ENCODE peak calls at places on chromosomes 6 and 20, in seven cellular contexts. One of them, this sample, is unnamed.

GRCh38 chr6:110341671-110342304 is 16.4 kb downstream of the METTL24 start:
- DNase-seq in lower leg skin: no peak
- DNase-seq in BE2C: peak
- DNase-seq in OCI-LY7: peak
- DNase-seq in A549: peak
- DNase-seq in foreskin fibroblast: no peak
- DNase-seq in small intestine: peak
- DNase-seq in this sample: peak

GRCh38 chr6:17656092-17656491 is 50.6 kb downstream of the NUP153 start:
- DNase-seq in lower leg skin: no peak
- DNase-seq in BE2C: no peak
- DNase-seq in OCI-LY7: no peak
- DNase-seq in A549: no peak
- DNase-seq in foreskin fibroblast: no peak
- DNase-seq in small intestine: no peak
- DNase-seq in this sample: no peak

GRCh38 chr6:116764961-116765841 is at the start of gene FAM162B:
- DNase-seq in lower leg skin: no peak
- DNase-seq in BE2C: no peak
- DNase-seq in OCI-LY7: no peak
- DNase-seq in A549: no peak
- DNase-seq in foreskin fibroblast: no peak
- DNase-seq in small intestine: no peak
- DNase-seq in this sample: peak

GRCh38 chr20:47343007-47343472 is 13.5 kb downstream of the ZMYND8 start:
- DNase-seq in lower leg skin: no peak
- DNase-seq in BE2C: no peak
- DNase-seq in OCI-LY7: no peak
- DNase-seq in A549: no peak
- DNase-seq in foreskin fibroblast: no peak
- DNase-seq in small intestine: no peak
- DNase-seq in this sample: no peak

GRCh38 chr20:14444106-14444505 is 106.7 kb upstream of the FLRT3 start:
- DNase-seq in lower leg skin: no peak
- DNase-seq in BE2C: no peak
- DNase-seq in OCI-LY7: no peak
- DNase-seq in A549: no peak
- DNase-seq in foreskin fibroblast: peak
- DNase-seq in small intestine: no peak
- DNase-seq in this sample: no peak

GRCh38 chr20:44646023-44646640 is 5.4 kb downstream of the ADA start:
- DNase-seq in lower leg skin: no peak
- DNase-seq in BE2C: no peak
- DNase-seq in OCI-LY7: peak
- DNase-seq in A549: no peak
- DNase-seq in foreskin fibroblast: no peak
- DNase-seq in small intestine: no peak
- DNase-seq in this sample: peak

GRCh38 chr6:52157301-52157930 is 28.8 kb upstream of the IL17A start:
- DNase-seq in lower leg skin: no peak
- DNase-seq in BE2C: no peak
- DNase-seq in OCI-LY7: no peak
- DNase-seq in A549: no peak
- DNase-seq in foreskin fibroblast: peak
- DNase-seq in small intestine: no peak
- DNase-seq in this sample: no peak

GRCh38 chr20:32946629-32947028 is 57.6 kb downstream of the SUN5 start:
- DNase-seq in lower leg skin: no peak
- DNase-seq in BE2C: no peak
- DNase-seq in OCI-LY7: no peak
- DNase-seq in A549: no peak
- DNase-seq in foreskin fibroblast: no peak
- DNase-seq in small intestine: no peak
- DNase-seq in this sample: no peak

GRCh38 chr6:53294095-53294494 is 54.7 kb downstream of the ELOVL5 start:
- DNase-seq in lower leg skin: no peak
- DNase-seq in BE2C: peak
- DNase-seq in OCI-LY7: peak
- DNase-seq in A549: no peak
- DNase-seq in foreskin fibroblast: no peak
- DNase-seq in small intestine: no peak
- DNase-seq in this sample: peak

GRCh38 chr6:39493174-39493573 is 170.7 kb upstream of the KCNK16 start:
- DNase-seq in lower leg skin: no peak
- DNase-seq in BE2C: no peak
- DNase-seq in OCI-LY7: no peak
- DNase-seq in A549: no peak
- DNase-seq in foreskin fibroblast: no peak
- DNase-seq in small intestine: no peak
- DNase-seq in this sample: no peak
- H3K4me3 ChIP-seq in lower leg skin: no peak
- H3K4me3 ChIP-seq in BE2C: no peak
- H3K4me3 ChIP-seq in OCI-LY7: no peak
- H3K4me3 ChIP-seq in A549: no peak
- H3K4me3 ChIP-seq in foreskin fibroblast: no peak
- H3K4me3 ChIP-seq in small intestine: no peak
- H3K4me3 ChIP-seq in this sample: no peak

GRCh38 chr6:128518531-128519131 is 1.8 kb downstream of the PTPRK start:
- DNase-seq in lower leg skin: no peak
- DNase-seq in BE2C: no peak
- DNase-seq in OCI-LY7: no peak
- DNase-seq in A549: no peak
- DNase-seq in foreskin fibroblast: no peak
- DNase-seq in small intestine: no peak
- DNase-seq in this sample: no peak

GRCh38 chr6:128516514-128516898 is 3.9 kb downstream of the PTPRK start:
- DNase-seq in lower leg skin: no peak
- DNase-seq in BE2C: peak
- DNase-seq in OCI-LY7: no peak
- DNase-seq in A549: no peak
- DNase-seq in foreskin fibroblast: no peak
- DNase-seq in small intestine: peak
- DNase-seq in this sample: peak

GRCh38 chr6:128517124-128517523 is 3.3 kb downstream of the PTPRK start:
- DNase-seq in lower leg skin: no peak
- DNase-seq in BE2C: no peak
- DNase-seq in OCI-LY7: no peak
- DNase-seq in A549: no peak
- DNase-seq in foreskin fibroblast: no peak
- DNase-seq in small intestine: no peak
- DNase-seq in this sample: no peak

GRCh38 chr6:128513878-128514277 is 6.5 kb downstream of the PTPRK start:
- DNase-seq in lower leg skin: no peak
- DNase-seq in BE2C: no peak
- DNase-seq in OCI-LY7: no peak
- DNase-seq in A549: no peak
- DNase-seq in foreskin fibroblast: no peak
- DNase-seq in small intestine: no peak
- DNase-seq in this sample: no peak

GRCh38 chr6:128515550-128516513 is 4.6 kb downstream of the PTPRK start:
- DNase-seq in lower leg skin: no peak
- DNase-seq in BE2C: no peak
- DNase-seq in OCI-LY7: no peak
- DNase-seq in A549: no peak
- DNase-seq in foreskin fibroblast: no peak
- DNase-seq in small intestine: no peak
- DNase-seq in this sample: no peak
- H3K4me3 ChIP-seq in lower leg skin: no peak
- H3K4me3 ChIP-seq in BE2C: peak
- H3K4me3 ChIP-seq in OCI-LY7: no peak
- H3K4me3 ChIP-seq in A549: no peak
- H3K4me3 ChIP-seq in foreskin fibroblast: no peak
- H3K4me3 ChIP-seq in small intestine: no peak
- H3K4me3 ChIP-seq in this sample: no peak

GRCh38 chr6:28218312-28219248 is 6.5 kb upstream of the ZSCAN9 start:
- DNase-seq in lower leg skin: peak
- DNase-seq in BE2C: peak
- DNase-seq in OCI-LY7: no peak
- DNase-seq in A549: peak
- DNase-seq in foreskin fibroblast: peak
- DNase-seq in small intestine: peak
- DNase-seq in this sample: peak

GRCh38 chr6:28217890-28218289 is 7.2 kb upstream of the ZSCAN9 start:
- DNase-seq in lower leg skin: no peak
- DNase-seq in BE2C: no peak
- DNase-seq in OCI-LY7: no peak
- DNase-seq in A549: no peak
- DNase-seq in foreskin fibroblast: no peak
- DNase-seq in small intestine: no peak
- DNase-seq in this sample: no peak

GRCh38 chr6:28213213-28213523 is 11.9 kb upstream of the ZSCAN9 start:
- DNase-seq in lower leg skin: no peak
- DNase-seq in BE2C: no peak
- DNase-seq in OCI-LY7: no peak
- DNase-seq in A549: no peak
- DNase-seq in foreskin fibroblast: no peak
- DNase-seq in small intestine: no peak
- DNase-seq in this sample: no peak

GRCh38 chr6:28212510-28213212 is 12.4 kb upstream of the ZSCAN9 start:
- DNase-seq in lower leg skin: no peak
- DNase-seq in BE2C: peak
- DNase-seq in OCI-LY7: peak
- DNase-seq in A549: peak
- DNase-seq in foreskin fibroblast: peak
- DNase-seq in small intestine: peak
- DNase-seq in this sample: peak

GRCh38 chr6:28215425-28215824 is 9.7 kb upstream of the ZSCAN9 start:
- DNase-seq in lower leg skin: no peak
- DNase-seq in BE2C: no peak
- DNase-seq in OCI-LY7: no peak
- DNase-seq in A549: no peak
- DNase-seq in foreskin fibroblast: no peak
- DNase-seq in small intestine: peak
- DNase-seq in this sample: no peak
- H3K4me3 ChIP-seq in lower leg skin: no peak
- H3K4me3 ChIP-seq in BE2C: no peak
- H3K4me3 ChIP-seq in OCI-LY7: no peak
- H3K4me3 ChIP-seq in A549: no peak
- H3K4me3 ChIP-seq in foreskin fibroblast: no peak
- H3K4me3 ChIP-seq in small intestine: no peak
- H3K4me3 ChIP-seq in this sample: no peak

GRCh38 chr20:20452254-20452676 is 84.4 kb downstream of the INSM1 start:
- DNase-seq in lower leg skin: peak
- DNase-seq in BE2C: peak
- DNase-seq in OCI-LY7: no peak
- DNase-seq in A549: no peak
- DNase-seq in foreskin fibroblast: peak
- DNase-seq in small intestine: no peak
- DNase-seq in this sample: peak
- H3K4me3 ChIP-seq in lower leg skin: no peak
- H3K4me3 ChIP-seq in BE2C: peak
- H3K4me3 ChIP-seq in OCI-LY7: no peak
- H3K4me3 ChIP-seq in A549: no peak
- H3K4me3 ChIP-seq in foreskin fibroblast: peak
- H3K4me3 ChIP-seq in small intestine: no peak
- H3K4me3 ChIP-seq in this sample: peak

GRCh38 chr6:1391692-1392309 is 2.4 kb downstream of the FOXF2 start:
- DNase-seq in lower leg skin: no peak
- DNase-seq in BE2C: no peak
- DNase-seq in OCI-LY7: no peak
- DNase-seq in A549: no peak
- DNase-seq in foreskin fibroblast: no peak
- DNase-seq in small intestine: no peak
- DNase-seq in this sample: peak

GRCh38 chr6:1388927-1389790 is at the start of gene FOXF2:
- DNase-seq in lower leg skin: no peak
- DNase-seq in BE2C: no peak
- DNase-seq in OCI-LY7: no peak
- DNase-seq in A549: peak
- DNase-seq in foreskin fibroblast: peak
- DNase-seq in small intestine: no peak
- DNase-seq in this sample: peak

GRCh38 chr6:1390805-1391511 is 1.6 kb downstream of the FOXF2 start:
- DNase-seq in lower leg skin: no peak
- DNase-seq in BE2C: no peak
- DNase-seq in OCI-LY7: no peak
- DNase-seq in A549: no peak
- DNase-seq in foreskin fibroblast: no peak
- DNase-seq in small intestine: no peak
- DNase-seq in this sample: peak

GRCh38 chr6:1389791-1390070 is 355 bp downstream of the FOXF2 start:
- DNase-seq in lower leg skin: no peak
- DNase-seq in BE2C: no peak
- DNase-seq in OCI-LY7: no peak
- DNase-seq in A549: no peak
- DNase-seq in foreskin fibroblast: no peak
- DNase-seq in small intestine: no peak
- DNase-seq in this sample: no peak

DNA sequence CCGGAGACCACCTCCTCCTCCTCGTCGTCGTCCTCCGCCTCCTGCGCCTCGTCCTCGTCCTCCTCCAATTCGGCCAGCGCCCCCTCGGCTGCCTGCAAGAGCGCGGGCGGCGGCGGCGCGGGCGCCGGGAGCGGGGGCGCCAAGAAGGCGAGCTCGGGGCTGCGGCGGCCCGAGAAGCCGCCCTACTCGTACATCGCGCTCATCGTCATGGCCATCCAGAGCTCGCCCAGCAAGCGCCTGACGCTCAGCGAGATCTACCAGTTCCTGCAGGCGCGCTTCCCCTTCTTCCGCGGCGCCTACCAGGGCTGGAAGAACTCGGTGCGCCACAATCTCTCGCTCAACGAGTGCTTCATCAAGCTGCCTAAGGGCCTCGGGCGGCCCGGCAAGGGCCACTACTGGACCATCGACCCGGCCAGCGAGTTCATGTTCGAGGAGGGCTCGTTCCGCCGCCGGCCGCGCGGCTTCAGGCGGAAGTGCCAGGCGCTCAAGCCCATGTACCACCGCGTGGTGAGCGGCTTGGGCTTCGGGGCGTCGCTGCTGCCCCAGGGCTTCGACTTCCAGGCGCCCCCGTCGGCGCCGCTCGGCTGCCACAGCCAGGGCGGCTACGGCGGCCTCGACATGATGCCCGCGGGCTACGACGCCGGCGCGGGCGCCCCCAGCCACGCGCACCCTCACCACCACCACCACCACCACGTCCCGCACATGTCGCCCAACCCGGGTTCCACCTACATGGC is 862 bp downstream of the FOXF2 start:
- DNase-seq in lower leg skin: no peak
- DNase-seq in BE2C: no peak
- DNase-seq in OCI-LY7: no peak
- DNase-seq in A549: no peak
- DNase-seq in foreskin fibroblast: no peak
- DNase-seq in small intestine: no peak
- DNase-seq in this sample: peak
- H3K4me3 ChIP-seq in lower leg skin: peak
- H3K4me3 ChIP-seq in BE2C: no peak
- H3K4me3 ChIP-seq in OCI-LY7: no peak
- H3K4me3 ChIP-seq in A549: peak
- H3K4me3 ChIP-seq in foreskin fibroblast: peak
- H3K4me3 ChIP-seq in small intestine: peak
- H3K4me3 ChIP-seq in this sample: peak